ENCODE peak calls at places on chromosomes 4 and X, in four cellular contexts. Y is heart right ventricle, E is foreskin fibroblast, Z is choroid plexus epithelial cell. S is an unnamed sample.

GRCh38 chr4:26823583-26823982 is 37.1 kb upstream of the STIM2 start:
- DNase-seq in Y (no peak), E (no peak), Z (no peak), S (no peak)

GRCh38 chr4:56637154-56637553 is 43.9 kb downstream of the HOPX start:
- DNase-seq in Y (no peak), E (no peak), Z (no peak), S (no peak)

GRCh38 chrX:154029439-154029838 is 9.7 kb upstream of the IRAK1 start:
- DNase-seq in Y (no peak), E (no peak), Z (no peak), S (no peak)

GRCh38 chr4:95294291-95294690 is 254.5 kb downstream of the UNC5C start:
- DNase-seq in Y (no peak), E (no peak), Z (no peak), S (no peak)

GRCh38 chr4:121118344-121118743 is 45.8 kb downstream of the TNIP3 start:
- DNase-seq in Y (no peak), E (no peak), Z (no peak), S (no peak)

GRCh38 chr4:148065069-148065468 is 333.2 kb downstream of the ARHGAP10 start:
- DNase-seq in Y (no peak), E (peak), Z (peak), S (peak)

GRCh38 chrX:3598046-3598605 is 115.3 kb downstream of the PRKX start:
- DNase-seq in Y (no peak), E (no peak), Z (no peak), S (no peak)

GRCh38 chr4:39565925-39566630 is 38.8 kb upstream of the UGDH start:
- DNase-seq in Y (no peak), E (peak), Z (peak), S (no peak)

GRCh38 chr4:26238782-26239647 is 81.8 kb upstream of the RBPJ start:
- DNase-seq in Y (no peak), E (peak), Z (peak), S (no peak)

GRCh38 chr4:8610858-8611610 is 18.5 kb downstream of the CPZ start:
- DNase-seq in Y (peak), E (no peak), Z (no peak), S (no peak)

GRCh38 chr4:105232374-105232773 is 85.7 kb downstream of the TET2 start:
- DNase-seq in Y (no peak), E (no peak), Z (no peak), S (no peak)

GRCh38 chrX:19867411-19867732 is 20.0 kb downstream of the SH3KBP1 start:
- DNase-seq in Y (no peak), E (no peak), Z (peak), S (no peak)

GRCh38 chrX:8607326-8607725 is 124.6 kb downstream of the ANOS1 start:
- DNase-seq in Y (no peak), E (peak), Z (peak), S (no peak)

GRCh38 chr4:2333356-2333841 is 71.5 kb upstream of the MXD4 start:
- DNase-seq in Y (no peak), E (no peak), Z (no peak), S (no peak)

GRCh38 chrX:134137353-134137752 is 99.6 kb upstream of the CCDC160 start:
- DNase-seq in Y (no peak), E (no peak), Z (no peak), S (no peak)

GRCh38 chr4:90292438-90292837 is 165.2 kb downstream of the CCSER1 start:
- DNase-seq in Y (no peak), E (no peak), Z (no peak), S (no peak)

GRCh38 chr4:90293320-90293719 is 166.1 kb downstream of the CCSER1 start:
- DNase-seq in Y (no peak), E (no peak), Z (peak), S (no peak)
- TF ChIP-seq CTCF in Y (no peak), E (peak), Z (peak), S (no peak)

DNA sequence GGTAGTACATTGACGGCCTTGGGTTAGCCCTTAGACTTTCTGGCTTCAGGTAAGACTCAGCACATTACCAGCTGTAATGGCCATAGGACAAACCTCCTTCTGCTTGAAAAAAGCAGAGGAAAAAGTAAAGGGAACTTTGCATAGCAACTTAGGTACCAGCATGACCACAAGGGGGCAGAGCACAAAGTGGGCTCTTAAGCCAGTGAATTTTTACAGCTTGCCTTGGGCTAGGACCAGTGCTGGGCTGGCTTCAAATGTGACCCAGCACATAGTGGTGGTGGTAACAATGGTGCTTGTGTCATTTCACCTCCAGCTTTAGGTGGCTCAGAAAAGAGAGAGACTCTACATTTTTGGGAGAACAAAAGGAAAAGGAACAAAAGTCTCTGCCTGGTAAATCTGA is 66.1 kb downstream of the KLHL4 start:
- DNase-seq in Y (no peak), E (no peak), Z (peak), S (no peak)
- TF ChIP-seq CTCF in Y (no peak), E (no peak), Z (peak), S (no peak)

DNA sequence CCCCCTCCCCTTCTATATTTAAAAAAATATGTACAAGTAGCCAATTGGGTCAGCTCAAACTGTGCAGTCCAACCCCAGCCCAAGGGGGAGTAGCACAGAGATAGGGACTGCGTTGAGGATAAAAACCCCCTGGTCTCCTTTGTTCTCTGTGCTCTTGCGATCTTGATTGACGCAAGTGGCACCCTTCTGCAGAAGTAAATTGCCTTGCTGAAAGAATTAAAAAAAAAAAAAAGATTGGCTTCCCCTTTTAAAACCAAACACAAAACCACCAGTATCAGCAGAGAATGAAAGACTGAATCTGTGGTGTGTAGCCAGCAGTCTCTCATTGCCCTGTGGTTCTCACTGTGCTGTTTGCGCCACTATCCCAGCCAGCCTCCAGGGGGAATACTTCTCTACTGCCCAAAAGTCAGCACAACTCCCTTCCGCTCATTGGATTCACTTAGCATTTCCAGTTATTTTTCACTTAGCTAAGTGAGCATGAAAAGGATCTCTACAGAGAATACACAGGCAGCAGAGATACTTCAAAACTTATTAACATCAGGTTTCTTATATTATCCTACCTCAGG is 29.7 kb downstream of the MANBA start:
- DNase-seq in Y (no peak), E (no peak), Z (no peak), S (no peak)
- TF ChIP-seq CTCF in Y (no peak), E (no peak), Z (peak), S (no peak)

GRCh38 chrX:138709886-138710285 is 1.6 kb downstream of the FGF13 start:
- DNase-seq in Y (no peak), E (no peak), Z (no peak), S (no peak)

GRCh38 chrX:138708268-138708667 is 3.2 kb downstream of the FGF13 start:
- DNase-seq in Y (no peak), E (no peak), Z (no peak), S (no peak)

GRCh38 chrX:138710866-138711331 is 618 bp downstream of the FGF13 start:
- DNase-seq in Y (peak), E (no peak), Z (no peak), S (no peak)

GRCh38 chrX:138710311-138710791 is 1.2 kb downstream of the FGF13 start:
- DNase-seq in Y (no peak), E (no peak), Z (no peak), S (no peak)

GRCh38 chrX:138711399-138712347 is at the start of gene FGF13:
- DNase-seq in Y (peak), E (no peak), Z (no peak), S (no peak)
- TF ChIP-seq CTCF in Y (no peak), E (no peak), Z (no peak), S (no peak)

GRCh38 chr4:932713-933070 is 432 bp downstream of the TMEM175 start:
- DNase-seq in Y (no peak), E (no peak), Z (no peak), S (no peak)
- TF ChIP-seq CTCF in Y (no peak), E (no peak), Z (peak), S (no peak)